ENCODE peak calls at places on chromosomes 4 and X, in eight cellular contexts. M is lower lobe of right lung, U is PC-3, J is cardiac muscle cell, X is aorta, W is sigmoid colon, L is OCI-LY7, K is psoas muscle. T is an unnamed sample.
A peak's percentile ranks its signal among the peaks of the same experiment; 100 is the strongest.

GRCh38 chr4:164027805-164028204 is 533.3 kb downstream of the TMA16 start:
- DNase-seq in M (no peak), U (no peak), J (no peak), X (no peak), W (no peak), L (no peak), K (no peak), T (no peak)

GRCh38 chr4:130640583-130640982 is 1544.6 kb downstream of the C4orf33 start:
- DNase-seq in M (no peak), U (no peak), J (no peak), X (no peak), W (no peak), L (no peak), K (no peak), T (no peak)

GRCh38 chrX:103467870-103468269 is 51.4 kb downstream of the RAB40A start:
- DNase-seq in M (no peak), U (no peak), J (no peak), X (no peak), W (no peak), L (no peak), K (no peak), T (no peak)

GRCh38 chr4:13990596-13991589 is 363.4 kb upstream of the BOD1L1 start:
- DNase-seq in M (no peak), U (no peak), J (peak; percentile 46), X (no peak), W (no peak), L (no peak), K (no peak), T (no peak)

GRCh38 chrX:125810856-125811255 is 355.2 kb downstream of the DCAF12L2 start:
- DNase-seq in M (no peak), U (no peak), J (no peak), X (no peak), W (no peak), L (no peak), K (no peak), T (no peak)

GRCh38 chrX:38859602-38860001 is 58.3 kb downstream of the MID1IP1 start:
- DNase-seq in M (no peak), U (no peak), J (no peak), X (no peak), W (no peak), L (no peak), K (no peak), T (no peak)

GRCh38 chr4:85952982-85953650 is 406.7 kb downstream of the MAPK10 start:
- DNase-seq in M (no peak), U (no peak), J (no peak), X (no peak), W (no peak), L (no peak), K (no peak), T (no peak)

GRCh38 chr4:6032249-6033244 is 14.3 kb upstream of the C4orf50 start:
- DNase-seq in M (no peak), U (no peak), J (no peak), X (no peak), W (no peak), L (no peak), K (no peak), T (no peak)

GRCh38 chr4:143163618-143164017 is 21.1 kb upstream of the USP38 start:
- DNase-seq in M (no peak), U (no peak), J (no peak), X (no peak), W (no peak), L (no peak), K (no peak), T (no peak)

GRCh38 chrX:39226307-39226706 is 425.0 kb downstream of the MID1IP1 start:
- DNase-seq in M (no peak), U (no peak), J (no peak), X (no peak), W (no peak), L (no peak), K (no peak), T (no peak)

GRCh38 chr4:156594619-156595018 is 377.0 kb downstream of the PDGFC start:
- DNase-seq in M (peak; percentile 51), U (peak; percentile 9), J (peak; percentile 13), X (peak; percentile 84), W (peak; percentile 71), L (no peak), K (peak; percentile 47), T (peak; percentile 43)

GRCh38 chrX:125293792-125294780 is 25.6 kb upstream of the TEX13C start:
- DNase-seq in M (no peak), U (peak; percentile 70), J (no peak), X (no peak), W (no peak), L (no peak), K (no peak), T (no peak)

GRCh38 chrX:130084651-130085237 is 25.6 kb downstream of the ELF4 start:
- DNase-seq in M (no peak), U (no peak), J (no peak), X (no peak), W (no peak), L (peak; percentile 73), K (peak; percentile 40), T (peak; percentile 19)

GRCh38 chr4:108172780-108173598 is 4.3 kb upstream of the LEF1 start:
- DNase-seq in M (peak; percentile 53), U (peak; percentile 10), J (peak; percentile 86), X (peak; percentile 48), W (no peak), L (peak; percentile 64), K (peak; percentile 51), T (peak; percentile 61)

GRCh38 chr4:108171541-108172230 is 3.0 kb upstream of the LEF1 start:
- DNase-seq in M (no peak), U (no peak), J (no peak), X (no peak), W (no peak), L (no peak), K (no peak), T (peak; percentile 38)

GRCh38 chr4:108172231-108172779 is 3.6 kb upstream of the LEF1 start:
- DNase-seq in M (no peak), U (no peak), J (peak; percentile 66), X (no peak), W (no peak), L (peak; percentile 39), K (peak; percentile 48), T (peak; percentile 43)

GRCh38 chr4:108175966-108176365 is 7.2 kb upstream of the LEF1 start:
- DNase-seq in M (no peak), U (no peak), J (no peak), X (no peak), W (no peak), L (no peak), K (no peak), T (no peak)

GRCh38 chr4:108173599-108174057 is 4.9 kb upstream of the LEF1 start:
- DNase-seq in M (no peak), U (no peak), J (no peak), X (no peak), W (no peak), L (no peak), K (no peak), T (no peak)
- H3K4me1 ChIP-seq in M (peaks cover 37% of the 10 kb centered on the region), U (no peaks in the 10 kb centered on the region), J (peaks cover 17% of the 10 kb centered on the region), X (no peaks in the 10 kb centered on the region), W (peaks cover 35% of the 10 kb centered on the region), L (peaks cover 49% of the 10 kb centered on the region), K (peaks cover 5% of the 10 kb centered on the region), T (peaks cover 28% of the 10 kb centered on the region)

GRCh38 chrX:117987376-117987775 is 129.2 kb downstream of the KLHL13 start:
- DNase-seq in M (no peak), U (peak; percentile 7), J (no peak), X (no peak), W (no peak), L (no peak), K (no peak), T (no peak)

GRCh38 chrX:117989512-117989911 is 127.1 kb downstream of the KLHL13 start:
- DNase-seq in M (no peak), U (no peak), J (no peak), X (no peak), W (no peak), L (no peak), K (no peak), T (no peak)

GRCh38 chrX:117992324-117992723 is 124.3 kb downstream of the KLHL13 start:
- DNase-seq in M (no peak), U (peak; percentile 34), J (no peak), X (no peak), W (no peak), L (no peak), K (no peak), T (no peak)

GRCh38 chrX:117995378-117995777 is 121.2 kb downstream of the KLHL13 start:
- DNase-seq in M (no peak), U (no peak), J (no peak), X (no peak), W (no peak), L (no peak), K (no peak), T (no peak)

GRCh38 chrX:117990438-117990837 is 126.2 kb downstream of the KLHL13 start:
- DNase-seq in M (no peak), U (no peak), J (no peak), X (no peak), W (no peak), L (no peak), K (no peak), T (no peak)
- H3K4me1 ChIP-seq in M (no peaks in the 10 kb centered on the region), U (peaks cover 14% of the 10 kb centered on the region), J (peaks cover 3% of the 10 kb centered on the region), X (no peaks in the 10 kb centered on the region), W (no peaks in the 10 kb centered on the region), L (no peaks in the 10 kb centered on the region), K (no peaks in the 10 kb centered on the region), T (peaks cover 9% of the 10 kb centered on the region)

GRCh38 chrX:43862434-43862833 is 19.8 kb downstream of the MAOB start:
- DNase-seq in M (no peak), U (no peak), J (no peak), X (no peak), W (no peak), L (no peak), K (no peak), T (no peak)
- H3K4me1 ChIP-seq in M (no peaks in the 10 kb centered on the region), U (peaks cover 21% of the 10 kb centered on the region), J (no peaks in the 10 kb centered on the region), X (no peaks in the 10 kb centered on the region), W (no peaks in the 10 kb centered on the region), L (no peaks in the 10 kb centered on the region), K (peaks cover 14% of the 10 kb centered on the region), T (no peaks in the 10 kb centered on the region)

GRCh38 chrX:136662976-136663375 is 15.0 kb downstream of the CD40LG start:
- DNase-seq in M (no peak), U (no peak), J (no peak), X (no peak), W (no peak), L (no peak), K (no peak), T (no peak)

GRCh38 chrX:136659174-136659573 is 11.2 kb downstream of the CD40LG start:
- DNase-seq in M (no peak), U (no peak), J (no peak), X (no peak), W (no peak), L (no peak), K (no peak), T (no peak)

GRCh38 chrX:136662104-136662503 is 14.1 kb downstream of the CD40LG start:
- DNase-seq in M (no peak), U (no peak), J (no peak), X (no peak), W (no peak), L (no peak), K (no peak), T (no peak)

GRCh38 chrX:136658151-136658550 is 10.2 kb downstream of the CD40LG start:
- DNase-seq in M (no peak), U (no peak), J (no peak), X (no peak), W (no peak), L (peak; percentile 2), K (no peak), T (no peak)

DNA sequence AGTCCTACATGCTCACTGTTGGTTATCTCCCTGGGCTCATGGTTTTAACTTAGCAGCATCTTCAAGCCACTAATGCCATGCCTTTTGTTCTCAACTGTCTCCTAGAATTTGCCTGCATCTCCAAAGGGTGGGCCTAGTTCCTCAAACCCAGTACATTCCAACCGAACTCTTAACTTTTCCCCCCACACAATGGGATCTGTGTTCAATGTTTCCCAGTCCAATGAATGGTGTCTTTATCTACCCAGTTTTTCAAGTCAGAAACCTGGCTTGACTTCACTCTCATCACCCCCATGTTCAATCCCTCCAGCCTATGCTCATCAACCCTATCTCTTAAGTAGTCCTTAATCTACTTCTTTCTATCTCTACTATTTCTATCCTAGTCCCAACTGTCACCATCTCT is 12.9 kb downstream of the CD40LG start:
- DNase-seq in M (no peak), U (no peak), J (no peak), X (no peak), W (no peak), L (no peak), K (no peak), T (no peak)
- H3K4me1 ChIP-seq in M (no peaks in the 10 kb centered on the region), U (no peaks in the 10 kb centered on the region), J (no peaks in the 10 kb centered on the region), X (no peaks in the 10 kb centered on the region), W (no peaks in the 10 kb centered on the region), L (peaks cover 22% of the 10 kb centered on the region), K (no peaks in the 10 kb centered on the region), T (no peaks in the 10 kb centered on the region)